ENCODE peak calls at places on chromosomes 2 and 18, in seven cellular contexts. Z is heart right ventricle; B is CD8-positive, alpha-beta T cell; V is fibroblast of mammary gland; C is right lobe of liver; H is Peyer's patch; W is fibroblast of villous mesenchyme. Q is an unnamed sample.

GRCh38 chr2:75173746-75174145 is 25.6 kb downstream of the TACR1 start:
- DNase-seq in Z (no peak), B (no peak), V (no peak), C (no peak), H (no peak), W (no peak), Q (no peak)

GRCh38 chr2:86029873-86030272 is 75.8 kb downstream of the POLR1A start:
- DNase-seq in Z (no peak), B (no peak), V (no peak), C (no peak), H (no peak), W (no peak), Q (no peak)

GRCh38 chr2:225598426-225598825 is 198.9 kb downstream of the NYAP2 start:
- DNase-seq in Z (no peak), B (no peak), V (no peak), C (no peak), H (no peak), W (no peak), Q (no peak)

GRCh38 chr2:127927415-127927814 is 41.7 kb upstream of the AMMECR1L start:
- DNase-seq in Z (no peak), B (no peak), V (no peak), C (no peak), H (no peak), W (no peak), Q (no peak)

GRCh38 chr18:67783215-67783946 is 266.9 kb upstream of the DSEL start:
- DNase-seq in Z (no peak), B (no peak), V (peak), C (no peak), H (no peak), W (peak), Q (no peak)

GRCh38 chr2:201886504-201886903 is 80.2 kb downstream of the CDK15 start:
- DNase-seq in Z (no peak), B (no peak), V (peak), C (no peak), H (no peak), W (peak), Q (no peak)

GRCh38 chr2:119741001-119741400 is 18.7 kb upstream of the PTPN4 start:
- DNase-seq in Z (no peak), B (no peak), V (peak), C (no peak), H (no peak), W (no peak), Q (no peak)

GRCh38 chr2:229562472-229563127 is 151.8 kb downstream of the DNER start:
- DNase-seq in Z (no peak), B (no peak), V (no peak), C (no peak), H (no peak), W (no peak), Q (no peak)

GRCh38 chr2:1321297-1321696 is 92.0 kb upstream of the TPO start:
- DNase-seq in Z (no peak), B (no peak), V (no peak), C (no peak), H (no peak), W (no peak), Q (no peak)

GRCh38 chr18:75625966-75626365 is 198.5 kb upstream of the SMIM21 start:
- DNase-seq in Z (no peak), B (no peak), V (peak), C (no peak), H (no peak), W (no peak), Q (no peak)

GRCh38 chr2:33518200-33518599 is 41.8 kb downstream of the RASGRP3 start:
- DNase-seq in Z (no peak), B (no peak), V (no peak), C (no peak), H (no peak), W (no peak), Q (no peak)

GRCh38 chr2:74707837-74708236 is 53.8 kb downstream of the SEMA4F start:
- DNase-seq in Z (no peak), B (no peak), V (no peak), C (no peak), H (no peak), W (no peak), Q (no peak)

GRCh38 chr2:70094978-70095832 is 7.9 kb downstream of the PCBP1 start:
- DNase-seq in Z (peak), B (no peak), V (peak), C (peak), H (peak), W (no peak), Q (no peak)

GRCh38 chr18:50947899-50948298 is 19.9 kb upstream of the ELAC1 start:
- DNase-seq in Z (no peak), B (no peak), V (peak), C (no peak), H (no peak), W (no peak), Q (no peak)

GRCh38 chr18:28766721-28767120 is 589.8 kb upstream of the CDH2 start:
- DNase-seq in Z (no peak), B (no peak), V (peak), C (no peak), H (no peak), W (peak), Q (no peak)

GRCh38 chr2:20378891-20379519 is 28.4 kb upstream of the PUM2 start:
- DNase-seq in Z (peak), B (no peak), V (peak), C (peak), H (peak), W (peak), Q (peak)

GRCh38 chr2:32852821-32853220 is 93.9 kb upstream of the LTBP1 start:
- DNase-seq in Z (no peak), B (no peak), V (peak), C (no peak), H (no peak), W (peak), Q (no peak)

GRCh38 chr2:53880756-53881155 is 21.0 kb upstream of the GPR75 start:
- DNase-seq in Z (no peak), B (no peak), V (peak), C (no peak), H (no peak), W (peak), Q (no peak)

GRCh38 chr2:195037072-195037471 is 620.0 kb upstream of the SLC39A10 start:
- DNase-seq in Z (no peak), B (no peak), V (no peak), C (no peak), H (no peak), W (no peak), Q (no peak)

GRCh38 chr2:227960356-227960755 is 88.9 kb downstream of the DAW1 start:
- DNase-seq in Z (no peak), B (no peak), V (no peak), C (no peak), H (no peak), W (no peak), Q (no peak)

GRCh38 chr18:68177807-68178702 is 536.9 kb downstream of the TMX3 start:
- DNase-seq in Z (no peak), B (no peak), V (peak), C (no peak), H (no peak), W (peak), Q (no peak)

GRCh38 chr18:22378672-22379282 is 38.9 kb downstream of the CTAGE1 start:
- DNase-seq in Z (peak), B (peak), V (peak), C (no peak), H (no peak), W (peak), Q (peak)

GRCh38 chr2:127105656-127106456 is 1.1 kb downstream of the BIN1 start:
- DNase-seq in Z (peak), B (no peak), V (peak), C (no peak), H (no peak), W (peak), Q (no peak)

GRCh38 chr2:74227646-74228045 is 29.2 kb downstream of the MTHFD2 start:
- DNase-seq in Z (no peak), B (no peak), V (no peak), C (no peak), H (no peak), W (no peak), Q (no peak)

GRCh38 chr2:50952596-50952995 is 79.3 kb downstream of the NRXN1 start:
- DNase-seq in Z (no peak), B (no peak), V (peak), C (no peak), H (no peak), W (no peak), Q (no peak)

GRCh38 chr2:163558286-163559009 is 177.4 kb downstream of the FIGN start:
- DNase-seq in Z (no peak), B (no peak), V (no peak), C (no peak), H (no peak), W (no peak), Q (no peak)

GRCh38 chr2:42793314-42794270 is 1.2 kb upstream of the HAAO start:
- DNase-seq in Z (peak), B (no peak), V (no peak), C (no peak), H (peak), W (no peak), Q (no peak)

GRCh38 chr18:55396979-55397378 is 191.0 kb downstream of the TCF4 start:
- DNase-seq in Z (no peak), B (no peak), V (no peak), C (no peak), H (no peak), W (no peak), Q (no peak)

GRCh38 chr2:169734172-169734847 is 678 bp downstream of the KLHL23 start:
- DNase-seq in Z (no peak), B (no peak), V (no peak), C (peak), H (no peak), W (no peak), Q (peak)

GRCh38 chr18:56575819-56576663 is 62.4 kb downstream of the TXNL1 start:
- DNase-seq in Z (peak), B (no peak), V (peak), C (no peak), H (no peak), W (peak), Q (no peak)

GRCh38 chr2:181072486-181072885 is 92.1 kb downstream of the UBE2E3 start:
- DNase-seq in Z (no peak), B (no peak), V (peak), C (no peak), H (no peak), W (peak), Q (no peak)

GRCh38 chr2:182391443-182391842 is 35.4 kb downstream of the PDE1A start:
- DNase-seq in Z (no peak), B (no peak), V (no peak), C (no peak), H (no peak), W (no peak), Q (no peak)

GRCh38 chr2:70964596-70965386 is 13.6 kb upstream of the ANKRD53 start:
- DNase-seq in Z (peak), B (peak), V (peak), C (peak), H (peak), W (peak), Q (peak)

GRCh38 chr18:59502222-59502898 is 143.3 kb upstream of the LMAN1 start:
- DNase-seq in Z (peak), B (no peak), V (peak), C (no peak), H (no peak), W (peak), Q (no peak)

GRCh38 chr18:25614168-25614567 is 262.2 kb upstream of the ZNF521 start:
- DNase-seq in Z (no peak), B (no peak), V (no peak), C (no peak), H (no peak), W (no peak), Q (no peak)

GRCh38 chr2:120669121-120669952 is 66.3 kb upstream of the GLI2 start:
- DNase-seq in Z (no peak), B (no peak), V (peak), C (no peak), H (no peak), W (no peak), Q (no peak)

GRCh38 chr18:75492897-75493296 is 65.4 kb upstream of the SMIM21 start:
- DNase-seq in Z (no peak), B (no peak), V (no peak), C (no peak), H (no peak), W (no peak), Q (no peak)

GRCh38 chr2:239715202-239715601 is 309.9 kb downstream of the NDUFA10 start:
- DNase-seq in Z (no peak), B (no peak), V (no peak), C (no peak), H (no peak), W (no peak), Q (no peak)

GRCh38 chr2:215270118-215270451 is 41.8 kb upstream of the ATIC start:
- DNase-seq in Z (no peak), B (no peak), V (no peak), C (no peak), H (no peak), W (no peak), Q (no peak)
- TF ChIP-seq CTCF in Z (peak), B (peak), V (no peak), C (no peak), H (no peak), W (no peak), Q (no peak)

GRCh38 chr2:37375721-37376399 is 31.4 kb downstream of the QPCT start:
- DNase-seq in Z (no peak), B (no peak), V (peak), C (no peak), H (no peak), W (no peak), Q (no peak)
- H3K4me3 ChIP-seq in Z (no peak), B (no peak), V (no peak), C (no peak), H (no peak), W (no peak), Q (no peak)

GRCh38 chr2:143034292-143035074 is 94.7 kb upstream of the ARHGAP15 start:
- DNase-seq in Z (peak), B (no peak), V (peak), C (no peak), H (no peak), W (peak), Q (peak)
- TF ChIP-seq CTCF in Z (peak), B (peak), V (peak), C (peak), H (peak), W (peak), Q (peak)

GRCh38 chr2:22878094-22878493 is 506.9 kb upstream of the KLHL29 start:
- DNase-seq in Z (no peak), B (no peak), V (no peak), C (no peak), H (no peak), W (no peak), Q (no peak)
- H3K4me3 ChIP-seq in Z (no peak), B (no peak), V (no peak), C (no peak), H (no peak), W (no peak), Q (no peak)

GRCh38 chr2:242019344-242019743 is 149.8 kb downstream of the RTP5 start:
- DNase-seq in Z (no peak), B (no peak), V (no peak), C (no peak), H (no peak), W (no peak), Q (no peak)

GRCh38 chr2:242024751-242025355 is 155.3 kb downstream of the RTP5 start:
- DNase-seq in Z (no peak), B (no peak), V (no peak), C (no peak), H (no peak), W (no peak), Q (no peak)

GRCh38 chr2:242017086-242017485 is 147.6 kb downstream of the RTP5 start:
- DNase-seq in Z (no peak), B (no peak), V (no peak), C (no peak), H (no peak), W (no peak), Q (peak)

GRCh38 chr2:242022550-242023290 is 153.2 kb downstream of the RTP5 start:
- DNase-seq in Z (no peak), B (no peak), V (no peak), C (no peak), H (no peak), W (no peak), Q (no peak)

DNA sequence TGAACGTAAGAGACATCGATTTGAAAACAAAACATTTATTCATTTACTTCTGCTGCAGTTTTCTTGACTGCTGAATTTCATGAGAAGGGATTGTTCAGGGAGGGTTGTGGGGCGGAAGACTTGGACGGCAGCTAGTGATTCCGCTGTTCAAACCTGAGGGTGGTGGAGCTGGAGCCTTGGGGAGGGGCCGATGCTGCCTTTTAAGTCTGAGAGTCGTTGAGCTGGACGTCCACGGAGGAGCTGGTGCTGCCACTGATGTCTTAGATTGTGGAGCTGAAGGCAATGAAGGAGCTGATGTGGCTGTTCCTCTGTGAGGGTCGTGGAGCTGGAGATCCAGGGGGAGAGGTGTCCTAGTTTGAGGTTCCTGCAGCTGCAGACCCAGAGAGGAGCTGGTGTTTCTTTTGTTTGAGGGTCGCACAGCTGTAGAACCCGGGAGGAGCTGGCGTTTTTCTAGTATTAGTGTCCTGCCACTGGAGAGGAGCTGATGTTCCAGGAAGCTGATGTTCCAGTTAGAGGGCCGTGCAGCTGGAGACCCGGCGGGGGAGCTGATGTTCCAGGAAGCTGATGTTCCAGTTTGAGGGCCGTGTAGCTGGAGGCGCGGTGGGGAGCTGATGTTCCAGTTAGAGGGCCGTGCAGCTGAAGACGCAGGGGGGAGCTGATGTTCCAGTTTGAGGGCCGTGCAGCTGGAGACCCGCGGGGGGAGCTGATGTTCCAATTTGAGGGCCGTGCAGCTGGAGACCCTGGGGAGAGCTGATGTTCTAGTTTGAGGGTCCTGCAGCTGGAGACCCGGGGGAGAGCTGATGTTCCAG is 150.9 kb downstream of the RTP5 start:
- DNase-seq in Z (peak), B (no peak), V (peak), C (peak), H (no peak), W (peak), Q (peak)
- TF ChIP-seq CTCF in Z (no peak), B (no peak), V (peak), C (no peak), H (no peak), W (peak), Q (no peak)

DNA sequence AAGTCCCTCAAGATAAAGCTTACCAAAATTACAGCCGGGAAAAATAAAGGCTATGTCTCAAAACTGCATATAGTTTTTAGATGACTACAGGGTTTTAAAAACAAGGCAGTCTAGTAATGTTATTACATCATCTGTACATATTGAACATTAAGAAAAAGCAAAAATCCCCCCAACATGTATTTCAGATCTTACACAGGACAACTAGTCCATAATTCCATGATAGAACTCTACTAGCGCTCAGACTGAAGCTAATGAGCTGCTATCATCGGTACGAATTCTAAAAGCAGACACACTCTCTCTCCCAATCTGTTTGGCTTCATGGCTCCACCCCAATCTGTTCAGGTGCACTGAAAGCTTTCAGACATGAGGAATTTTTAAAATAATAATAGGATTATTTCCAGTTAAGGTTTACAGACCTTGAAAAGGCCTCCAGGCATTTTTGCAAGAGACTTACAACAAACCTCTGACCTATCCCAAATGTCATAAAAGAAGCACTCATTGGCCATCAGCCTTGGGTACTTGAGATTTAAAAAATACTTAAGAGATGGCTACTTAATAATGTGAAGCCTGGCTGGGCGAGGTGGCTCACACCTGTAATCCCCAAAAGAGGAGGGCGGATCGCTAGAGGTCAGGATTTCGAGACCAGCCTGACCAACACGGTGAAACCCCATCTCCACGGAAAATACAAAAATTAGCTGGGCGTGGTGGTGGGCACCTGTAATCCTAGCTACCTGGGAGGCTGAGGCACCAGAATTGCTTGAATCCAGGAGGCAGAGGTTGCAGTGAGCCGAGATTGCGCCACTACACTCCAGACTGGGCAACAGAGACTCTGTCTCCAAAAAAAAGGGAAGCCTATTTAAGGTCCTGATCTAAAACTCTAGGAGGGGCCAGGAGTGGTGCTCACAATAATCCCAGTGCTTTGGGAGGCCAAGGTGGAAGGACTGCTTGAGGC is 2.0 kb downstream of the NPC1 start:
- DNase-seq in Z (no peak), B (no peak), V (no peak), C (no peak), H (no peak), W (no peak), Q (no peak)
- H3K4me3 ChIP-seq in Z (no peak), B (no peak), V (peak), C (no peak), H (no peak), W (no peak), Q (no peak)

GRCh38 chr18:13218376-13219011 is at the start of gene LDLRAD4:
- DNase-seq in Z (peak), B (peak), V (no peak), C (peak), H (no peak), W (no peak), Q (peak)

GRCh38 chr18:13216092-13216582 is 2.4 kb upstream of the LDLRAD4 start:
- DNase-seq in Z (peak), B (no peak), V (peak), C (peak), H (peak), W (peak), Q (peak)

GRCh38 chr18:13217466-13217961 is 1.0 kb upstream of the LDLRAD4 start:
- DNase-seq in Z (peak), B (peak), V (peak), C (peak), H (no peak), W (peak), Q (peak)

GRCh38 chr18:13217971-13218375 is 587 bp upstream of the LDLRAD4 start:
- DNase-seq in Z (peak), B (no peak), V (no peak), C (peak), H (no peak), W (no peak), Q (no peak)

DNA sequence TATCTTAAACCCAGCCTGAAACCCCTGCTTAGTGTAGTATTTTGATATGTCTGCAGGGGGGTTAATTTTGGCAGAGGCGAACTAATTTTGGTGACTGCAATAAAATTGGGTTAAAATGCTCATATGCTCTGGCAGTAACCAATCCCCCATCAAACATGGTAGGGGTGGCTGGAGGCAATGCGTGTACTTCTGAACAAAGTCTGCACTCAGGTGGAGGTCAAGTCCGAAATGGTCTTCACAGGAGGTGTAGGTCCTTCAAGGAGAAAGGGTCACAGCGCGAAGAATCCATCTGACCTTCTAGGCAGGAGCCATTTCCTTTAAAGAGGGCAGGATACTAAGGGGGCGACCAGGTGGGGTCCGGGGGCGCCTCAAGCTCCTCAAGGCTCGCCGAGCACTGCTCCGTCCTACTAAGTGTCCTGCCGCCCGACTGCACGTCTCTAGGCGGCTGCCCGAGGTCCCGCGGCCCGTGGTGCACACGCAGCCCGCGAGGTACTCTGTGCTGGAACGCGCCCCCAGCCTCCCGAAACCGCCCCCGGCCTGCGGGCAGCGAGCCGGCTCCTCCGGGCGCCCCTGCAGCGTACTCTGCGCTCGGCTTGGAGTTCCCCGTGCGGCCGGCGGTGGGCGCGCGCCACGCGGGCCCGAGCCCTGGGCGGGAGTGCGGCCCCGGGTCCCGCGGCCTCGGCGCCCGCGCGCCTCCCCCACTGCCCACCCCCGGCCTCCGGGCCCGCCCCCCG is 1.7 kb upstream of the LDLRAD4 start:
- DNase-seq in Z (peak), B (peak), V (no peak), C (peak), H (no peak), W (no peak), Q (no peak)
- TF ChIP-seq CTCF in Z (peak), B (no peak), V (no peak), C (peak), H (no peak), W (peak), Q (no peak)